ENCODE peak calls at places on chromosomes 16 and 17, in four cellular contexts. M is mucosa of descending colon, L is cardiac muscle cell, B is lower lobe of right lung. W is an unnamed sample.

GRCh38 chr16:69848635-69849545 is 86.8 kb downstream of the WWP2 start:
- DNase-seq in M (peak; percentile 90), L (peak; percentile 91), B (peak; percentile 61), W (peak; percentile 80)

GRCh38 chr17:40382251-40382650 is 17.7 kb upstream of the GJD3 start:
- DNase-seq in M (no peak), L (peak; percentile 33), B (no peak), W (peak; percentile 8)

GRCh38 chr16:6335072-6335471 is 997.6 kb upstream of the RBFOX1 start:
- DNase-seq in M (peak; percentile 9), L (no peak), B (no peak), W (peak; percentile 1)

GRCh38 chr16:84825896-84826557 is 6.2 kb downstream of the CRISPLD2 start:
- DNase-seq in M (no peak), L (no peak), B (no peak), W (peak; percentile 49)

GRCh38 chr17:36869441-36869840 is 67.8 kb upstream of the LHX1 start:
- DNase-seq in M (no peak), L (no peak), B (no peak), W (no peak)

GRCh38 chr17:35537569-35538209 is at the start of gene SLFN12L:
- DNase-seq in M (no peak), L (no peak), B (no peak), W (no peak)

GRCh38 chr17:7575959-7576358 is 3.5 kb upstream of the CD68 start:
- DNase-seq in M (no peak), L (no peak), B (no peak), W (no peak)

GRCh38 chr16:3503513-3503912 is 2.7 kb downstream of the CLUAP1 start:
- DNase-seq in M (no peak), L (no peak), B (no peak), W (no peak)

GRCh38 chr16:12508054-12508453 is 295.6 kb downstream of the CPPED1 start:
- DNase-seq in M (no peak), L (no peak), B (no peak), W (no peak)

GRCh38 chr17:17840751-17841591 is 4.2 kb upstream of the SREBF1 start:
- DNase-seq in M (peak; percentile 65), L (peak; percentile 54), B (no peak), W (peak; percentile 29)

DNA sequence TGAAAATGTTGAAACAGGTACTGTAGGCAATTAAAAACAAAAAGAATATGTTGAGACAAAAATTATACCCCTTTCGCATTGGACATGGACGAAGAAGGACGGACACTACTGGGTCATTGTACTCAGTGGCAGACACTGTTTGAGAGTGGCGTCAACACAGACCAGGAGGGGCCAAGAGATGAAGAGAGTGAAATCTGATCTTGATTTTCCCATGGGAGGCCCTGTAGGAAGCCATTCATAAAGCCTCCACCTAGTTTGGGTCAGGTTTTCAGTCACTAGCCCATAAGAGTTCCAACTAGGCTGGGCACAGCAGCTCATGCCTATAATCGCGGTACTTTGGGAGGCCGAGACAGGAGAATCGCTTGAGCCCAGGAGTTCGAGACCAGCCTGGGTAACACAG is 23.6 kb upstream of the SMURF2 start:
- DNase-seq in M (no peak), L (no peak), B (no peak), W (no peak)
- H3K4me1 ChIP-seq in M (no peaks in the 10 kb centered on the region), L (no peaks in the 10 kb centered on the region), B (no peaks in the 10 kb centered on the region), W (peaks cover 22% of the 10 kb centered on the region)

GRCh38 chr16:525520-526180 is 1.9 kb upstream of the CAPN15 start:
- DNase-seq in M (no peak), L (peak; percentile 68), B (no peak), W (peak; percentile 83)
- H3K4me3 ChIP-seq in M (no peak overlapping the region), L (no peak overlapping the region), B (peak overlapping the region; percentile 87), W (peak overlapping the region; percentile 94)

GRCh38 chr17:49434821-49435581 is 20.3 kb upstream of the PHB1 start:
- DNase-seq in M (peak; percentile 66), L (peak; percentile 63), B (no peak), W (peak; percentile 75)

GRCh38 chr17:49433000-49433694 is 18.5 kb upstream of the PHB1 start:
- DNase-seq in M (no peak), L (no peak), B (no peak), W (no peak)

GRCh38 chr17:49435630-49436029 is 20.9 kb upstream of the PHB1 start:
- DNase-seq in M (no peak), L (no peak), B (no peak), W (no peak)

GRCh38 chr17:49436174-49436573 is 21.5 kb upstream of the PHB1 start:
- DNase-seq in M (no peak), L (no peak), B (no peak), W (no peak)

DNA sequence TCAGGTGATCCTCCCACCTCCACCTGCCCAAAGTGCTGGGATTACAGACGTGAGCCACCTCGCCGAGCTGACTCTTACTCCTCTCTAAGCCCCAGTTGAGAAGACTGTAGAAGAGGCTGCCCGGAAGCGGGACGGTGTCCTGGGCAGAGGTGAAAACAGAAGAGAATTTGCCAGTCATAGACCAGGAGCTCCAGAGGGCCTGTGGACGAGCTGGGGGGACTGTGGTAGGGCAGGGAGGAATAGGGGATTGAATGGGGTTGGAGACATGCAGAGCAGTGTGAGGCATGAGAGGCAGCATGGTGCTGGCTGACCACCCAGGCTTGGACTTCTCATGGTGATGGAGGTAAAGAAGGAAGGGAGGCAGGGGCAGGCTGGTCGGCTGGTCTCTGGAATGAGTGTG is 17.1 kb upstream of the PHB1 start:
- DNase-seq in M (no peak), L (no peak), B (no peak), W (no peak)
- H3K4me1 ChIP-seq in M (no peaks in the 10 kb centered on the region), L (no peaks in the 10 kb centered on the region), B (no peaks in the 10 kb centered on the region), W (no peaks in the 10 kb centered on the region)

DNA sequence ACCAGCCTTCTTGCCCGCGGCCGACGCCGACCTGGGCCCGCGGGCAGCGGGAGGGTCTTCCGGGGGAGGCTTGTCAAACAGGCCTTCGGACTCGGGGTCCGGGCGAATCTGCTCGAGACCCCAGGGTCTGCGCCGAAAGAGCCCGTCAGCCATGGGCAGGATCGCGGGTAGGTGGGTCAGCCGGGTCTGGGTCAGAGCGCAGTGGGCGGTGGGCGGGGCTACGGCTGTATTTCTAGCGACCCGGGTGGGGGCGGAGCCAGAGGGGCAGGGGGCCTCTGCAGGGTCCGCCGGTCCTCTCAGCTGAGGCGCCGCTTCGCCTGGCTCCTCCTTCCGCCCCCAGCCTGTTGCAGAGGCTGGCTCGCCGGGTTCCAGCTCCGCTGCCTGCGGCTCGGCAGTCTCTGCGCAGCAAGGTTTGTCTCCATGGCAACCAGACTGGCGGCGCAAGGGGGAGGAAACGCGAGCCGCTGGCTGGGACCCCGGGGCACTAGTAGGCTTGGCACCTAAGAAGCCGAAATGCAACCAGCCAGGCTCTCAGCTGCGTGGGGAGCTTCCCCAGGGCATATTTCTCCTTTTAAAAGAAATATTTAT is 14.5 kb downstream of the MIS12 start:
- DNase-seq in M (peak; percentile 53), L (peak; percentile 90), B (peak; percentile 69), W (peak; percentile 99)
- H3K4me3 ChIP-seq in M (no peak overlapping the region), L (peak overlapping the region; percentile 53), B (peak overlapping the region; percentile 51), W (peak overlapping the region; percentile 76)